ENCODE peak calls at places on chromosomes 16 and 17, in nine cellular contexts. X is adrenal gland, F is right lobe of liver, A is left ventricle myocardium inferior, V is uterus, O is colonic mucosa, T is suprapubic skin, S is endodermal cell, W is fibroblast of lung. H is an unnamed sample. For H3K4me1, the result is how much of the 10 kb centered on the place peaks cover.

GRCh38 chr17:61593404-61593803 is 2.4 kb upstream of the NACA2 start:
- DNase-seq in T (no peak), X (no peak), V (no peak), F (no peak), O (no peak), W (no peak), S (no peak), A (no peak), H (no peak)

GRCh38 chr17:50661795-50662391 is 27.2 kb downstream of the ABCC3 start:
- DNase-seq in A (no peak), S (peak), W (peak), F (no peak), V (peak), O (peak), T (no peak), X (peak), H (no peak)

GRCh38 chr16:85187002-85187401 is 74.7 kb upstream of the CIBAR2 start:
- DNase-seq in X (peak), W (peak), A (peak), V (no peak), O (no peak), F (no peak), T (no peak), S (no peak), H (no peak)

GRCh38 chr16:24850289-24850931 is 4.6 kb downstream of the SLC5A11 start:
- DNase-seq in V (no peak), T (no peak), A (no peak), X (no peak), O (no peak), S (no peak), F (no peak), W (peak), H (no peak)

GRCh38 chr17:31919802-31920525 is 16.8 kb upstream of the SUZ12 start:
- DNase-seq in S (no peak), V (no peak), X (no peak), O (no peak), F (no peak), W (peak), T (no peak), A (no peak), H (no peak)

GRCh38 chr17:13079010-13079409 is 61.2 kb upstream of the ELAC2 start:
- DNase-seq in X (no peak), W (no peak), S (no peak), V (no peak), F (no peak), A (no peak), O (no peak), T (no peak), H (no peak)

GRCh38 chr17:63850401-63850800 is 7.9 kb upstream of the SMARCD2 start:
- DNase-seq in T (no peak), V (no peak), A (no peak), X (no peak), F (no peak), O (no peak), W (no peak), S (no peak), H (no peak)

GRCh38 chr16:89957214-89957785 is 8.7 kb downstream of the DEF8 start:
- DNase-seq in O (no peak), T (no peak), X (no peak), W (no peak), S (no peak), F (no peak), A (no peak), V (no peak), H (no peak)

GRCh38 chr16:60077791-60078280 is 1343.7 kb upstream of the GOT2 start:
- DNase-seq in S (no peak), O (no peak), V (no peak), T (no peak), F (no peak), W (no peak), X (no peak), A (no peak), H (no peak)

GRCh38 chr16:20897253-20897896 is 2.8 kb downstream of the DCUN1D3 start:
- DNase-seq in W (peak), T (no peak), O (no peak), V (no peak), S (no peak), F (no peak), X (peak), A (no peak), H (no peak)

GRCh38 chr17:2090210-2090641 is 35.3 kb downstream of the HIC1 start:
- DNase-seq in A (no peak), V (peak), O (no peak), S (no peak), X (no peak), W (no peak), F (no peak), T (no peak), H (no peak)
- H3K4me3 ChIP-seq in A (peak), V (peak), O (peak), S (no peak), X (no peak), W (no peak), F (no peak), T (peak), H (no peak)

GRCh38 chr17:4942760-4943508 is 2.9 kb downstream of the RNF167 start:
- DNase-seq in O (no peak), X (no peak), S (no peak), T (no peak), W (no peak), V (no peak), A (no peak), F (no peak), H (no peak)
- H3K4me1 ChIP-seq in O (under half), X (under half), S (under half), T (half or more), W (under half), V (under half), A (half or more), F (under half), H (half or more)

DNA sequence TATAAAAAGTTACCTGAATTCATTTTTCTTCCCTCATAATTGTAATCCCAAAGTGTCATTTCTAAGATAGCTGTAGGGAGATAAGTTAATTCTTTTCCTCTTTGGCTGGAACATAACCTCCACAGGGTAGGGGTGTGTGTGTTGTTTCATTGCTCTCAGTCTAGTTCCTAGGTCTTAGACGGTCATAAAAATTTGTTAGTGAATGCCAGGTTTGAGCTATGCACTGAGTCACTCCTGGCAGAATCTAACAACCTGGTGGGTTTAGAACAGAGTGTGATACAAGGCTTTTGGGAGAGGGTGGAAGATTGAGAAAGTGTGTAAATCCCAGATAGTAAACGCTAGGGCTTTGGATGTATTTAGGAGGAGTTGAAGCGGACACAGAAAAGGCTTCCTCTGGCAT is 894 bp upstream of the PHKG2 start:
- DNase-seq in S (no peak), O (no peak), F (no peak), T (no peak), A (no peak), V (no peak), W (peak), X (no peak), H (no peak)
- H3K4me3 ChIP-seq in S (peak), O (peak), F (no peak), T (peak), A (peak), V (peak), W (peak), X (peak), H (peak)

GRCh38 chr17:77446959-77447634 is 306.3 kb downstream of the SEC14L1 start:
- DNase-seq in W (peak), X (no peak), F (no peak), V (peak), T (no peak), S (no peak), A (no peak), O (no peak), H (no peak)
- H3K4me1 ChIP-seq in W (half or more), X (under half), F (under half), V (under half), T (half or more), S (under half), A (half or more), O (under half), H (half or more)

GRCh38 chr17:29155966-29156338 is 24.2 kb downstream of the MYO18A start:
- DNase-seq in F (no peak), T (no peak), W (peak), A (no peak), X (no peak), S (peak), O (no peak), V (no peak), H (no peak)
- H3K4me3 ChIP-seq in F (no peak), T (no peak), W (no peak), A (peak), X (no peak), S (no peak), O (no peak), V (no peak), H (no peak)

GRCh38 chr17:81514485-81514734 is 1.8 kb upstream of the ACTG1 start:
- DNase-seq in W (no peak), V (no peak), S (no peak), O (no peak), A (no peak), T (no peak), X (no peak), F (no peak), H (no peak)
- H3K4me1 ChIP-seq in W (under half), V (under half), S (under half), O (under half), A (half or more), T (half or more), X (under half), F (under half), H (under half)

GRCh38 chr17:67974598-67975066 is 21.6 kb downstream of the C17orf58 start:
- DNase-seq in T (no peak), S (peak), V (no peak), O (peak), A (no peak), W (no peak), F (no peak), X (no peak), H (no peak)
- H3K4me3 ChIP-seq in T (no peak), S (peak), V (no peak), O (no peak), A (no peak), W (no peak), F (no peak), X (no peak), H (no peak)

GRCh38 chr17:34654871-34655270 is 75.5 kb downstream of the TMEM132E start:
- DNase-seq in O (no peak), A (no peak), W (no peak), X (no peak), V (no peak), T (no peak), F (no peak), S (no peak), H (no peak)

GRCh38 chr17:34654276-34654675 is 74.9 kb downstream of the TMEM132E start:
- DNase-seq in X (no peak), V (no peak), F (no peak), O (no peak), T (no peak), S (no peak), A (no peak), W (no peak), H (no peak)

GRCh38 chr17:34652001-34652400 is 72.6 kb downstream of the TMEM132E start:
- DNase-seq in W (no peak), A (no peak), X (no peak), F (no peak), S (peak), O (no peak), V (no peak), T (no peak), H (no peak)

GRCh38 chr17:34650361-34650760 is 71.0 kb downstream of the TMEM132E start:
- DNase-seq in S (no peak), X (no peak), W (no peak), T (no peak), O (no peak), V (no peak), F (no peak), A (no peak), H (no peak)

GRCh38 chr17:34651267-34651955 is 72.0 kb downstream of the TMEM132E start:
- DNase-seq in X (no peak), T (no peak), V (no peak), W (no peak), O (no peak), S (no peak), A (no peak), F (no peak), H (no peak)
- H3K4me1 ChIP-seq in X (under half), T (under half), V (under half), W (under half), O (under half), S (under half), A (under half), F (under half), H (under half)

DNA sequence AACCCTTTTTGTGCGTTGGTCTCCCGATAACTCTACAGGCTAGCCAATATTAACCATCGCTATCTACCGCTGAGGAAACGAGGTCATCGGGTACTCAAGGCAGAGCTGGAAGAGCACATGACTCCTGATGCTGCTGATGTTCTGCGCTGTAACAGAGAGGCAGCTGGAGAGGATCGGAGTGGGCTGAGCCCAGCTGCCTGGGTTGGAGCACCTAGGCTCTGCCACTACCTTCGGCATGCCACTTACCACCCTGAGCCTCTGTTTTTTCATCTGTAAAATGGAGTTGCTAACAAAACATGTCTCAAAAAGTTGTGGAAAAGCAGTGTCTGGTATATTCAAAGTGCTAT is 439 bp upstream of the SLC46A1 start:
- DNase-seq in T (no peak), F (no peak), O (no peak), X (peak), W (no peak), S (no peak), A (no peak), V (no peak), H (no peak)
- H3K4me3 ChIP-seq in T (peak), F (peak), O (peak), X (peak), W (peak), S (peak), A (peak), V (peak), H (peak)

GRCh38 chr17:74569392-74570003 is 2.2 kb upstream of the CD300H start:
- DNase-seq in V (no peak), F (no peak), X (peak), T (no peak), O (peak), W (peak), S (peak), A (no peak), H (no peak)
- H3K4me1 ChIP-seq in V (under half), F (under half), X (under half), T (under half), O (under half), W (under half), S (under half), A (under half), H (under half)

H was measured in esophagus muscularis mucosa.